ENCODE peak calls at places on chromosome 5, in four cellular contexts. Q is anterior cingulate cortex; D is fibroblast of pulmonary artery; H is activated T-helper 2 cell treated with anti-CD3 and anti-CD28 coated beads, Interferon-gamma antibody, Interleukin-2, Interleukin-4, amounts not matched to agents 10 μg/mL and 5 μg/mL and 100 μg/mL, durations not matched to agents 14 hours and 24 hours and 36 hours. K is an unnamed sample.

GRCh38 chr5:147669113-147669869 is 113.2 kb downstream of the JAKMIP2 start:
- DNase-seq in Q (peak), D (no peak), H (no peak), K (no peak)

GRCh38 chr5:133869675-133869978 is 98.8 kb downstream of the C5orf15 start:
- DNase-seq in Q (no peak), D (no peak), H (no peak), K (no peak)

GRCh38 chr5:58085800-58086199 is 374.1 kb downstream of the PLK2 start:
- DNase-seq in Q (no peak), D (peak), H (no peak), K (peak)

GRCh38 chr5:174381241-174381640 is 335.7 kb downstream of the NSG2 start:
- DNase-seq in Q (no peak), D (no peak), H (no peak), K (no peak)

GRCh38 chr5:74631088-74631960 is 9.2 kb downstream of the ENC1 start:
- DNase-seq in Q (no peak), D (peak), H (peak), K (peak)

GRCh38 chr5:174418809-174419522 is 305.4 kb upstream of the MSX2 start:
- DNase-seq in Q (no peak), D (no peak), H (no peak), K (no peak)

GRCh38 chr5:172407861-172408260 is 46.5 kb downstream of the SH3PXD2B start:
- DNase-seq in Q (no peak), D (peak), H (no peak), K (peak)

GRCh38 chr5:112551437-112552018 is 132.5 kb upstream of the EPB41L4A start:
- DNase-seq in Q (no peak), D (peak), H (no peak), K (peak)

GRCh38 chr5:157328277-157328912 is 62.5 kb downstream of the CYFIP2 start:
- DNase-seq in Q (peak), D (peak), H (peak), K (peak)

GRCh38 chr5:59337240-59337639 is 556.3 kb downstream of the PDE4D start:
- DNase-seq in Q (no peak), D (no peak), H (no peak), K (no peak)

GRCh38 chr5:11619339-11620028 is 284.8 kb downstream of the CTNND2 start:
- DNase-seq in Q (no peak), D (no peak), H (no peak), K (peak)

K was measured in astrocyte of the spinal cord.